ENCODE peak calls at places on chromosomes 2 and 18, in seven cellular contexts. One of them, this sample, is unnamed. For H3K27me3, the result is how much of the 10 kb centered on the place peaks cover.

GRCh38 chr2:184920451-184920965 is 322.2 kb downstream of the ZNF804A start:
- DNase-seq in HCT116: no peak
- DNase-seq in transverse colon: no peak
- DNase-seq in Panc1: no peak
- DNase-seq in upper lobe of left lung: no peak
- DNase-seq in prostate gland: no peak
- DNase-seq in stomach: no peak
- DNase-seq in this sample: no peak

GRCh38 chr2:120177011-120177621 is 46.1 kb downstream of the TMEM185B start:
- DNase-seq in Panc1: no peak
- DNase-seq in HCT116: no peak
- DNase-seq in transverse colon: peak
- DNase-seq in stomach: peak
- DNase-seq in upper lobe of left lung: peak
- DNase-seq in prostate gland: peak
- DNase-seq in this sample: peak

GRCh38 chr2:160279813-160280465 is 79.9 kb upstream of the ITGB6 start:
- DNase-seq in Panc1: no peak
- DNase-seq in stomach: no peak
- DNase-seq in HCT116: no peak
- DNase-seq in transverse colon: no peak
- DNase-seq in prostate gland: no peak
- DNase-seq in upper lobe of left lung: no peak
- DNase-seq in this sample: no peak

GRCh38 chr2:182761903-182762302 is 45.8 kb downstream of the DNAJC10 start:
- DNase-seq in prostate gland: no peak
- DNase-seq in transverse colon: no peak
- DNase-seq in stomach: no peak
- DNase-seq in Panc1: no peak
- DNase-seq in upper lobe of left lung: no peak
- DNase-seq in HCT116: no peak
- DNase-seq in this sample: no peak

GRCh38 chr2:111946294-111947114 is 48.1 kb downstream of the MERTK start:
- DNase-seq in prostate gland: peak
- DNase-seq in Panc1: no peak
- DNase-seq in HCT116: peak
- DNase-seq in stomach: peak
- DNase-seq in upper lobe of left lung: no peak
- DNase-seq in transverse colon: peak
- DNase-seq in this sample: no peak

GRCh38 chr18:56835331-56835730 is 184.2 kb downstream of the WDR7 start:
- DNase-seq in prostate gland: no peak
- DNase-seq in transverse colon: no peak
- DNase-seq in upper lobe of left lung: no peak
- DNase-seq in Panc1: no peak
- DNase-seq in HCT116: no peak
- DNase-seq in stomach: no peak
- DNase-seq in this sample: no peak

GRCh38 chr2:240603081-240603835 is 16.7 kb downstream of the CAPN10 start:
- DNase-seq in Panc1: no peak
- DNase-seq in HCT116: no peak
- DNase-seq in stomach: no peak
- DNase-seq in upper lobe of left lung: peak
- DNase-seq in prostate gland: no peak
- DNase-seq in transverse colon: peak
- DNase-seq in this sample: no peak

GRCh38 chr2:158191076-158191566 is 89.4 kb downstream of the UPP2 start:
- DNase-seq in upper lobe of left lung: no peak
- DNase-seq in stomach: no peak
- DNase-seq in transverse colon: no peak
- DNase-seq in Panc1: no peak
- DNase-seq in HCT116: peak
- DNase-seq in prostate gland: no peak
- DNase-seq in this sample: no peak

GRCh38 chr18:79788096-79789085 is 9.3 kb upstream of the KCNG2 start:
- DNase-seq in stomach: no peak
- DNase-seq in upper lobe of left lung: peak
- DNase-seq in prostate gland: no peak
- DNase-seq in HCT116: no peak
- DNase-seq in Panc1: no peak
- DNase-seq in transverse colon: no peak
- DNase-seq in this sample: peak

GRCh38 chr18:37577051-37577611 is 11.5 kb upstream of the CELF4 start:
- DNase-seq in stomach: no peak
- DNase-seq in upper lobe of left lung: no peak
- DNase-seq in prostate gland: no peak
- DNase-seq in transverse colon: no peak
- DNase-seq in HCT116: no peak
- DNase-seq in Panc1: no peak
- DNase-seq in this sample: no peak

GRCh38 chr2:239370876-239371725 is 29.7 kb downstream of the HDAC4 start:
- DNase-seq in Panc1: no peak
- DNase-seq in transverse colon: no peak
- DNase-seq in HCT116: no peak
- DNase-seq in prostate gland: no peak
- DNase-seq in upper lobe of left lung: no peak
- DNase-seq in stomach: no peak
- DNase-seq in this sample: peak

GRCh38 chr2:239369631-239370161 is 31.1 kb downstream of the HDAC4 start:
- DNase-seq in prostate gland: no peak
- DNase-seq in transverse colon: peak
- DNase-seq in Panc1: no peak
- DNase-seq in HCT116: no peak
- DNase-seq in upper lobe of left lung: no peak
- DNase-seq in stomach: no peak
- DNase-seq in this sample: no peak

GRCh38 chr2:239370403-239370802 is 30.4 kb downstream of the HDAC4 start:
- DNase-seq in prostate gland: no peak
- DNase-seq in transverse colon: no peak
- DNase-seq in HCT116: no peak
- DNase-seq in Panc1: no peak
- DNase-seq in upper lobe of left lung: no peak
- DNase-seq in stomach: no peak
- DNase-seq in this sample: no peak

GRCh38 chr2:239372835-239373234 is 28.0 kb downstream of the HDAC4 start:
- DNase-seq in prostate gland: no peak
- DNase-seq in transverse colon: no peak
- DNase-seq in Panc1: no peak
- DNase-seq in stomach: no peak
- DNase-seq in HCT116: no peak
- DNase-seq in upper lobe of left lung: no peak
- DNase-seq in this sample: no peak

DNA sequence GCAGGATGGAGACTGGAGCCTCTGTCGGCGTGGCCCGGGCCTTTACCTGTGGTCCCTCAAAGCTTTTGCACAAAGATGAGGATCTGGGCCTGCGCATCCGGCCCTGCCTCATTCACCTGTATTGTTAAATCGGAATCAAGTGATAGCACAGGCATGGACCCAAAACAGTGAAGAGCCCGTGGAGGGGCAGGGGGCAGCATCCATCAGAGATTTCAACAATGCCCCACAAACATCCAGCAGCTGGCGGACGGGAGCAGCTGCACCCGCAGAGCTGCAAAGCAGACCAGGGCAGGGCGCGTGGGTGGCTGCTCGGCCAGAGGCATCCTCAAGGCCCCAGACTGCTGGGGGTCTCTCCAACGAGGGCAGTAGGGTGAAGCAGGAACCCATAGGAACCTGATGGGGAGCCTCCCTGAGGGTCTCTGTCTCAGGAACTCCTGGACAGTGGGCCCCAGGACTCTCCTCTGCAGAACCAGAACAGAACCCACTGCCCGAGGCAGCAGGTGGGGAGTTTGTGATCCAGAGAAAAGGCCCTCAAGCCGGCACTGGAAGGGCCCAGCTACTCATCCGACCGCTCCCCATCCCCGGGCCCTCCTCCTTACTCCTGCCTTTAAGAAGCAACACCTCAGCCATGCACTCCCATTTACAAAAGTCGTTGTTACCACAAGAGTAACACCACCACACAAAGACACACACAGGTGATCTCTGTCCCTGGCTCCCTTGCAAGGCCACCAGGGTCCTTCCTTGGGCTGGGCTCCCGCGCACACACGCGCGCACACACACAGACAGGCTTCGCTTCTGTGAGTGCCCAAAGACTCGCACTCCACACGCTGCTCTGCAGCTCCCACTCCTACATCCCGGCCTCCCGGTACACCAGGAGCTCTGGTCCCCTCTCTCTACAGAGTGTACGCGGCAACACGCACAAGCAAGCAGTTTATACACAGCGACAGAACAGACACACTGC is 28.8 kb downstream of the HDAC4 start:
- DNase-seq in upper lobe of left lung: no peak
- DNase-seq in Panc1: no peak
- DNase-seq in prostate gland: no peak
- DNase-seq in HCT116: no peak
- DNase-seq in transverse colon: no peak
- DNase-seq in stomach: no peak
- DNase-seq in this sample: no peak
- H3K27ac ChIP-seq in upper lobe of left lung: no peak
- H3K27ac ChIP-seq in Panc1: no peak
- H3K27ac ChIP-seq in prostate gland: no peak
- H3K27ac ChIP-seq in HCT116: no peak
- H3K27ac ChIP-seq in transverse colon: no peak
- H3K27ac ChIP-seq in stomach: no peak
- H3K27ac ChIP-seq in this sample: no peak

DNA sequence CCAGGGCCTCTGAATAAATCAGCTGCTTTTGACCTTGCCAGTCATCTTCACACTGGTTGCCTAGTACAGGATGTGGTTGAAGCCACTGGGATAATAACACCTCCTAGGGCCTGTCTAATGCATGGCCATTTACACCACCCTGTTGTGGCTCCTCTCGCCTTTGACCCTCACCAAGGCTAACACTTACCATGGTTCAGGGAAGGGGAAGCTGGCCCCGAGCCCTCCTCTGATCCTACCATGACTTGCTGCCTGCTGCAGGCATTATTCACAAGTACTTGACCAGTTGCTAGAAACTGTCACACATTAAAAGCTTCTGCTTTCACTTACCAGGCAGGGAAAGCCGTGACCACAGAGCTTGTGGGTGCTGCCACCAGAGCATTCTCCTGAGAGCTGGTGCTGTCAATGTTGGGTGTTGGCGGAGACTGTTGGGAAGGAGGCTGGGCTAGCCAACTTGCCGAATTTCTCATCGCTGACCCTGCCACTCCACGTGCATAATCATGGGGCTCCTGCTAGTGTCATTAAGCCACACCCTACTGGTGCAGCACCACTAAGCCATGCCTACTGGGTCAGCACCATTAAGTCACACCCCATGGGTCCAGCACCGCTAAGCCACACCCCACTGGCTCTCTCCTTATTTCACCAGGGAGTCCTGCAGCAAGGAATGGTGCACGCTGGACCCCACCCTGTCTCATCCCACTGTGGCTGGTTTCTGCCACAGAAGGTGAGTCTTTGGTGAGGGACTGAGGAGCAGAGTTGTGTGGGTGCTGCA is 47.0 kb upstream of the TTC39C start:
- DNase-seq in transverse colon: no peak
- DNase-seq in upper lobe of left lung: no peak
- DNase-seq in Panc1: no peak
- DNase-seq in HCT116: no peak
- DNase-seq in stomach: no peak
- DNase-seq in prostate gland: no peak
- DNase-seq in this sample: no peak
- TF ChIP-seq POLR2AphosphoS5 in transverse colon: no peak
- TF ChIP-seq POLR2AphosphoS5 in upper lobe of left lung: no peak
- TF ChIP-seq POLR2AphosphoS5 in Panc1: no peak
- TF ChIP-seq POLR2AphosphoS5 in HCT116: no peak
- TF ChIP-seq POLR2AphosphoS5 in stomach: no peak
- TF ChIP-seq POLR2AphosphoS5 in prostate gland: no peak
- TF ChIP-seq POLR2AphosphoS5 in this sample: no peak

GRCh38 chr2:19348692-19349091 is 9.7 kb downstream of the OSR1 start:
- DNase-seq in stomach: no peak
- DNase-seq in upper lobe of left lung: peak
- DNase-seq in prostate gland: no peak
- DNase-seq in transverse colon: no peak
- DNase-seq in Panc1: no peak
- DNase-seq in HCT116: no peak
- DNase-seq in this sample: no peak
- H3K27me3 ChIP-seq in stomach: under half
- H3K27me3 ChIP-seq in upper lobe of left lung: under half
- H3K27me3 ChIP-seq in prostate gland: under half
- H3K27me3 ChIP-seq in transverse colon: under half
- H3K27me3 ChIP-seq in Panc1: under half
- H3K27me3 ChIP-seq in HCT116: under half
- H3K27me3 ChIP-seq in this sample: under half

DNA sequence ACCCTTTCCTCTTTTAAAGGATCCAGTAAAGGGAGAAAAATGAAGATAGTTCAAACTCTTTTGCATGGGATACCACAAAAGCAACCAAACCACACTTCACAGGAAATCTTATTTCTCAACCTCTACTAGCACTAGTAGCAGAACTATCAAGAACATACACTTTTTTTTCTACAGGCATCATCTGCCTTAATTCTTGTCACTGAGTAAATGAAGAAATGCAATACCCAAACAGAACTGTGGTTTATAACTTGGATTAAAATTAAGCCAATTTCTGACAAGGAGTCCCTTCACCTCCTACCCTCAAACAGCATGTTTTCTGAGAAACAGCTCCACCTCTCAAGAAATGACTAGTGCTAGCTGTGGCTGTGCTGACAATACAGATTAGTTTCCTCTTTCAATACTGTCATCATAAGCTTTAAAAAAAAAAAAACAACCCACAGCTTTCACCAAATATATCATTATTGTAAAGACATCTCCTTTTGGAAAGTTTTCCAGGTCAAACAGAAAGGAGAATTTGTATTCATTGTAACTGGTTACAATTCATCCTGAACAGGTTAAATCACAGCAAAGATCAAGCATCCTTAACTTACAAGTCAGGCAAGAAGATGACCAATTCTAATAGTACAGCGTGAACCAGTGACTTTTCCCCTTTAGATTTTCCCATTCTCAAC is 44.4 kb downstream of the PTPN2 start:
- DNase-seq in prostate gland: no peak
- DNase-seq in HCT116: no peak
- DNase-seq in stomach: no peak
- DNase-seq in Panc1: no peak
- DNase-seq in upper lobe of left lung: no peak
- DNase-seq in transverse colon: no peak
- DNase-seq in this sample: no peak
- H3K27ac ChIP-seq in prostate gland: peak
- H3K27ac ChIP-seq in HCT116: no peak
- H3K27ac ChIP-seq in stomach: no peak
- H3K27ac ChIP-seq in Panc1: peak
- H3K27ac ChIP-seq in upper lobe of left lung: peak
- H3K27ac ChIP-seq in transverse colon: peak
- H3K27ac ChIP-seq in this sample: peak

DNA sequence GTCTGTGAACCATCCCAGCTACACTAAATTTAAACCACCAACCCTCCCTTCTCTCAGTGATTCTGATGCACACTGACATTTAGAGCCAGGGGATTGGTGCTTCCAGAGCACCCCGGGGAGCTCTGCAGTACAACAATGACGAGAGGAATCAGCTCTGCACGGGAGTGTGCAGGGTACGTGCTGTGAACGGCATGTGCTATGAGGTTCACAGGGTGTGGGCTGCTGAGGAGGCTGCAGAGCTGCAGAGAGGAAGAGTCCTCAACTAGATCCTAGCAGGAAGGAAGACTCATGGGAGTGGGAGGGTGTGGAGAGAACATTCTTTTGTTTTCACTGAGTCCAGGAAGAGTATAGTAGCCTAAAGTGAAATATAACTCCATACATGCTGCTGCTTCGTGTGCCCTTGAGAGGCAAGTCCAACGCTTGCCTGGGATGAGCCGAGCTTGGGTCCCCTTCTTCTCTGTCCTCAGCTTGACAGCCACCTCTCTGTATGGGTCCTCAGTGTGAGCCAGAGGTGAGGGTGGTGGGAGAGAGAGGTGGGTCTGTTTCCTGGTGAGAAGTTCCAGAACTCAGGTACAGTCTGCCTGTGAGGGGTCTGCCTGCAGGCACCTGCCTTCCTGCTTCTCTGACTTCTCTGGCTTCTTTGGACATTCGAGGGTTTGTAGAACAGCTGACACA is 118.8 kb downstream of the CTIF start:
- DNase-seq in stomach: no peak
- DNase-seq in prostate gland: no peak
- DNase-seq in transverse colon: no peak
- DNase-seq in Panc1: no peak
- DNase-seq in upper lobe of left lung: no peak
- DNase-seq in HCT116: no peak
- DNase-seq in this sample: no peak
- TF ChIP-seq POLR2AphosphoS5 in stomach: no peak
- TF ChIP-seq POLR2AphosphoS5 in prostate gland: no peak
- TF ChIP-seq POLR2AphosphoS5 in transverse colon: no peak
- TF ChIP-seq POLR2AphosphoS5 in Panc1: no peak
- TF ChIP-seq POLR2AphosphoS5 in upper lobe of left lung: no peak
- TF ChIP-seq POLR2AphosphoS5 in HCT116: no peak
- TF ChIP-seq POLR2AphosphoS5 in this sample: no peak